ENCODE peak calls at places on chromosomes 7 and 10, in four cellular contexts. One of them, this sample, is unnamed.
A peak's percentile ranks its signal among the peaks of the same experiment; 100 is the strongest.

GRCh38 chr10:68154211-68154497 is 44.9 kb downstream of the MYPN start:
- DNase-seq in PC-3: no peak
- DNase-seq in HL-60: no peak
- DNase-seq in colonic mucosa: peak; percentile 24
- DNase-seq in this sample: no peak

GRCh38 chr10:70925377-70926214 is 37.2 kb upstream of the PCBD1 start:
- DNase-seq in PC-3: peak; percentile 75
- DNase-seq in HL-60: no peak
- DNase-seq in colonic mucosa: peak; percentile 32
- DNase-seq in this sample: no peak

GRCh38 chr7:56046728-56047445 is 4.4 kb downstream of the PSPH start:
- DNase-seq in PC-3: no peak
- DNase-seq in HL-60: no peak
- DNase-seq in colonic mucosa: peak; percentile 20
- DNase-seq in this sample: no peak

GRCh38 chr7:100723732-100724275 is 3.5 kb downstream of the EPO start:
- DNase-seq in PC-3: no peak
- DNase-seq in HL-60: no peak
- DNase-seq in colonic mucosa: no peak
- DNase-seq in this sample: no peak

GRCh38 chr7:112160130-112160770 is 45.9 kb downstream of the DOCK4 start:
- DNase-seq in PC-3: peak; percentile 66
- DNase-seq in HL-60: no peak
- DNase-seq in colonic mucosa: no peak
- DNase-seq in this sample: no peak

GRCh38 chr7:150384406-150385239 is 5.5 kb downstream of the ZNF775 start:
- DNase-seq in PC-3: no peak
- DNase-seq in HL-60: no peak
- DNase-seq in colonic mucosa: no peak
- DNase-seq in this sample: no peak

GRCh38 chr7:145478551-145478950 is 638.0 kb upstream of the CNTNAP2 start:
- DNase-seq in PC-3: no peak
- DNase-seq in HL-60: no peak
- DNase-seq in colonic mucosa: no peak
- DNase-seq in this sample: no peak

GRCh38 chr10:98318861-98319260 is 50.9 kb upstream of the LOXL4 start:
- DNase-seq in PC-3: no peak
- DNase-seq in HL-60: no peak
- DNase-seq in colonic mucosa: no peak
- DNase-seq in this sample: no peak

GRCh38 chr10:129934196-129934925 is 29.7 kb downstream of the EBF3 start:
- DNase-seq in PC-3: no peak
- DNase-seq in HL-60: no peak
- DNase-seq in colonic mucosa: no peak
- DNase-seq in this sample: no peak

GRCh38 chr7:120838281-120838682 is 19.7 kb downstream of the TSPAN12 start:
- DNase-seq in PC-3: no peak
- DNase-seq in HL-60: no peak
- DNase-seq in colonic mucosa: no peak
- DNase-seq in this sample: no peak

GRCh38 chr7:23810099-23810498 is 100.1 kb downstream of the STK31 start:
- DNase-seq in PC-3: no peak
- DNase-seq in HL-60: no peak
- DNase-seq in colonic mucosa: no peak
- DNase-seq in this sample: no peak

GRCh38 chr7:23808421-23808820 is 98.4 kb downstream of the STK31 start:
- DNase-seq in PC-3: no peak
- DNase-seq in HL-60: no peak
- DNase-seq in colonic mucosa: no peak
- DNase-seq in this sample: no peak

GRCh38 chr7:23811540-23811939 is 101.5 kb downstream of the STK31 start:
- DNase-seq in PC-3: peak; percentile 11
- DNase-seq in HL-60: no peak
- DNase-seq in colonic mucosa: no peak
- DNase-seq in this sample: no peak
- TF ChIP-seq CTCF in PC-3: peak; percentile 59
- TF ChIP-seq CTCF in HL-60: no peak
- TF ChIP-seq CTCF in colonic mucosa: no peak
- TF ChIP-seq CTCF in this sample: no peak

DNA sequence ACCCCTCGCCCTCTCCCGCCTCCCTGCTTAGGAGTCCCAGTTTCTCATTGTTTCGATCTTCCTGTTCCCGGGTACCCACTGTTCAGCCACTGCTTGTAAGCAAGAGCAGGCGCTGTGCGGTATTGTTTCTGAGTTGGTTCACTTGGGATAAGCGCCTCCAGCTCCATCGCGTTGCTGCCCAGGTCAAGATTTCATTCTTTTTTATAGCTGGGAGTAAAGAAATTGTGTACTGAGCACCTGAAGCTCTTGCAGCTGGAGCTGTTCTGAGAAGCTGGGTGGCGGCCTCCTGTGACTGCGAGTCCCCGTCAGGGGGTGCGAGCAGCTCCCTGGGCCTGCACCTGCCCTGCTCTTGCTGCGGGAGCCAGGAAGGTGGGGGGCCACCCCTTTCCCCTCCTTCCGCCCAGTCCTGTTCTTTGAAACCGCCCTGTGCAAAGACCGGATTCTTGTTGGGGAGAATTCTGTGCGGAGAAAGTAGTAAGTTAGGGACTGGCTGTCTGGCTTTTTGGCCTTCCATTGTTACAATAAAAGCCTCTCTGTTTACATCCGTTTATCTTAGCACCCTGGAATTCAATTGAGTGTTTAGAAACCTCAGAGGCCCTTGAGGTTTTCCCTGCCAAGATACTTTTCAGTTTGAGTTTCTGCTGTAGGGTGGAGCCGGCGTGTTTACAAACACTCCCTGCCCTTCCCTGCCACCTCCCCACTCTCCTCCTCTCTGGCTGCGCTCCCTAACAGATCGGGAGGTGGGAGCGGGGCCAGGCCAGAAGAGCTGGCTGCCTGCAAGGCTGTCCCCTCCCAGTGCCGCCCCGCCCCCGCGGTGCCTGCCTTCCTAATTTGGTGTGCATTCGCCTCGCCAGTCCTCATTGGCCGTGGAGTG is 30.8 kb upstream of the AP5Z1 start:
- DNase-seq in PC-3: peak; percentile 97
- DNase-seq in HL-60: peak; percentile 54
- DNase-seq in colonic mucosa: peak; percentile 99
- DNase-seq in this sample: peak; percentile 100
- H3K4me3 ChIP-seq in PC-3: peak overlapping the region; percentile 66
- H3K4me3 ChIP-seq in HL-60: no peak overlapping the region
- H3K4me3 ChIP-seq in colonic mucosa: peak overlapping the region; percentile 12
- H3K4me3 ChIP-seq in this sample: no peak overlapping the region

DNA sequence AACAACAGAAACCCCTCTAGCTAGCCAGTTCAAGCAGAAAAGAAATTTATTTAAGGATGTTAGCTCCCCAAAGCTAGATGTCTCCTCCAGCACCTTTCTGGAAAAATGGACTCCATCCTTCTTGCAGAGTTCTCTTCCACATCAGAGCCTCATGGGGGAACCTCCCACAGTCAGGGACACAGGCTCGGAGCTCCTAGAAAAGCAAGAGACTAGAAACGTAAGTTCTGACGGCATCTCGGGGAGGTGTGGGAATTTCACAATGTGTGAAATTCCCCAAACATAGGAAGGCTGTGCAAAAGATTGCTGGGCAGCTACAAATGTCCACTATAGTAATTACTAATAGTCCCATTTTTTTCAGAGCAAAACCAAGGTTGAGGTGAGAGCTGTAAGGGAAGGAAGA is 184.8 kb downstream of the EVX1 start:
- DNase-seq in PC-3: no peak
- DNase-seq in HL-60: no peak
- DNase-seq in colonic mucosa: no peak
- DNase-seq in this sample: no peak
- TF ChIP-seq CTCF in PC-3: no peak
- TF ChIP-seq CTCF in HL-60: no peak
- TF ChIP-seq CTCF in colonic mucosa: no peak
- TF ChIP-seq CTCF in this sample: no peak

DNA sequence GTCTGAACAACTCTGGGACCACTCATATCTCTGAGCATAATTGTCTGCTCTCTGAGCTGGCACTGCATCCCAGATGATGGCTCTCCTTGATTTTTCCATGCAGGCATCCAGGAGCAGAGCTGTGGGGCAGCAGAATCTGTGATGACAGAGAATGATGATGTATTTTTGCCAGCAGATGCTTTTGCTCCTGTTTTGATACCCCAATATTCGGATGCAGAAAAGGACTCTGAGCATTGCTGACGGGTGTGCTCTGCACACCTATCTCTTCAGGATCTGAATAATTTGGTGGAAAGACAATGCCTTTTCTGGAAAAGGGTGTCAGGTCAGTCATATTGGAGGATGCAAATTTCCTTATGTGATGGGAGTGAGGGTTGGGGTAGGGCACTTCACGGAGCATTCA is 735.9 kb downstream of the KCNMA1 start:
- DNase-seq in PC-3: no peak
- DNase-seq in HL-60: no peak
- DNase-seq in colonic mucosa: no peak
- DNase-seq in this sample: no peak
- H3K4me3 ChIP-seq in PC-3: no peak overlapping the region
- H3K4me3 ChIP-seq in HL-60: no peak overlapping the region
- H3K4me3 ChIP-seq in colonic mucosa: no peak overlapping the region
- H3K4me3 ChIP-seq in this sample: no peak overlapping the region

This sample was measured in lung.